ENCODE peak calls at places on chromosomes 4 and X, in ten cellular contexts. One of them, this sample, is unnamed. For H3K4me1, the result is how much of the 10 kb centered on the place peaks cover.

GRCh38 chr4:122617597-122618593 is 3.0 kb downstream of the IL21 start:
- DNase-seq in psoas muscle: no peak
- DNase-seq in PC-9: no peak
- DNase-seq in pancreas: no peak
- DNase-seq in transverse colon: no peak
- DNase-seq in sigmoid colon: no peak
- DNase-seq in fibroblast of lung: no peak
- DNase-seq in lower lobe of right lung: no peak
- DNase-seq in right atrium auricular region: no peak
- DNase-seq in OCI-LY7: no peak
- DNase-seq in this sample: no peak

GRCh38 chr4:13912436-13912835 is 284.9 kb upstream of the BOD1L1 start:
- DNase-seq in psoas muscle: no peak
- DNase-seq in PC-9: no peak
- DNase-seq in pancreas: no peak
- DNase-seq in transverse colon: no peak
- DNase-seq in sigmoid colon: no peak
- DNase-seq in fibroblast of lung: no peak
- DNase-seq in lower lobe of right lung: no peak
- DNase-seq in right atrium auricular region: no peak
- DNase-seq in OCI-LY7: no peak
- DNase-seq in this sample: no peak

GRCh38 chr4:152926959-152927358 is 9.2 kb upstream of the FHDC1 start:
- DNase-seq in psoas muscle: no peak
- DNase-seq in PC-9: no peak
- DNase-seq in pancreas: no peak
- DNase-seq in transverse colon: no peak
- DNase-seq in sigmoid colon: no peak
- DNase-seq in fibroblast of lung: no peak
- DNase-seq in lower lobe of right lung: no peak
- DNase-seq in right atrium auricular region: no peak
- DNase-seq in OCI-LY7: no peak
- DNase-seq in this sample: no peak

GRCh38 chr4:128548381-128548780 is 260.8 kb upstream of the PGRMC2 start:
- DNase-seq in psoas muscle: no peak
- DNase-seq in PC-9: no peak
- DNase-seq in pancreas: no peak
- DNase-seq in transverse colon: no peak
- DNase-seq in sigmoid colon: no peak
- DNase-seq in fibroblast of lung: no peak
- DNase-seq in lower lobe of right lung: no peak
- DNase-seq in right atrium auricular region: no peak
- DNase-seq in OCI-LY7: no peak
- DNase-seq in this sample: no peak

GRCh38 chrX:1060562-1060960 is 151.9 kb downstream of the CRLF2 start:
- DNase-seq in psoas muscle: no peak
- DNase-seq in PC-9: no peak
- DNase-seq in pancreas: no peak
- DNase-seq in transverse colon: no peak
- DNase-seq in sigmoid colon: no peak
- DNase-seq in fibroblast of lung: no peak
- DNase-seq in lower lobe of right lung: no peak
- DNase-seq in right atrium auricular region: no peak
- DNase-seq in OCI-LY7: no peak
- DNase-seq in this sample: no peak

GRCh38 chrX:18353931-18354368 is 538 bp downstream of the SCML2 start:
- DNase-seq in psoas muscle: no peak
- DNase-seq in PC-9: peak
- DNase-seq in pancreas: no peak
- DNase-seq in transverse colon: peak
- DNase-seq in sigmoid colon: no peak
- DNase-seq in fibroblast of lung: no peak
- DNase-seq in lower lobe of right lung: no peak
- DNase-seq in right atrium auricular region: no peak
- DNase-seq in OCI-LY7: peak
- DNase-seq in this sample: no peak

GRCh38 chr4:76212851-76213414 is 691 bp downstream of the SCARB2 start:
- DNase-seq in psoas muscle: no peak
- DNase-seq in PC-9: no peak
- DNase-seq in pancreas: no peak
- DNase-seq in transverse colon: peak
- DNase-seq in sigmoid colon: no peak
- DNase-seq in fibroblast of lung: peak
- DNase-seq in lower lobe of right lung: no peak
- DNase-seq in right atrium auricular region: no peak
- DNase-seq in OCI-LY7: no peak
- DNase-seq in this sample: no peak

GRCh38 chr4:113131621-113132020 is 82.2 kb downstream of the ANK2 start:
- DNase-seq in psoas muscle: no peak
- DNase-seq in PC-9: no peak
- DNase-seq in pancreas: no peak
- DNase-seq in transverse colon: no peak
- DNase-seq in sigmoid colon: no peak
- DNase-seq in fibroblast of lung: no peak
- DNase-seq in lower lobe of right lung: no peak
- DNase-seq in right atrium auricular region: no peak
- DNase-seq in OCI-LY7: no peak
- DNase-seq in this sample: no peak

GRCh38 chrX:40543661-40544328 is 37.0 kb upstream of the ATP6AP2 start:
- DNase-seq in psoas muscle: no peak
- DNase-seq in PC-9: peak
- DNase-seq in pancreas: peak
- DNase-seq in transverse colon: no peak
- DNase-seq in sigmoid colon: no peak
- DNase-seq in fibroblast of lung: peak
- DNase-seq in lower lobe of right lung: no peak
- DNase-seq in right atrium auricular region: no peak
- DNase-seq in OCI-LY7: peak
- DNase-seq in this sample: no peak

GRCh38 chr4:184330008-184330400 is 112.3 kb upstream of the ENPP6 start:
- DNase-seq in psoas muscle: no peak
- DNase-seq in PC-9: no peak
- DNase-seq in pancreas: no peak
- DNase-seq in transverse colon: peak
- DNase-seq in sigmoid colon: peak
- DNase-seq in fibroblast of lung: peak
- DNase-seq in lower lobe of right lung: peak
- DNase-seq in right atrium auricular region: peak
- DNase-seq in OCI-LY7: no peak
- DNase-seq in this sample: peak
- H3K4me1 ChIP-seq in psoas muscle: under half
- H3K4me1 ChIP-seq in PC-9: under half
- H3K4me1 ChIP-seq in pancreas: under half
- H3K4me1 ChIP-seq in transverse colon: under half
- H3K4me1 ChIP-seq in sigmoid colon: under half
- H3K4me1 ChIP-seq in fibroblast of lung: under half
- H3K4me1 ChIP-seq in lower lobe of right lung: under half
- H3K4me1 ChIP-seq in right atrium auricular region: under half
- H3K4me1 ChIP-seq in OCI-LY7: half or more
- H3K4me1 ChIP-seq in this sample: under half

GRCh38 chrX:74238771-74239170 is 65.2 kb upstream of the ZCCHC13 start:
- DNase-seq in psoas muscle: no peak
- DNase-seq in PC-9: no peak
- DNase-seq in pancreas: no peak
- DNase-seq in transverse colon: no peak
- DNase-seq in sigmoid colon: no peak
- DNase-seq in fibroblast of lung: no peak
- DNase-seq in lower lobe of right lung: no peak
- DNase-seq in right atrium auricular region: no peak
- DNase-seq in OCI-LY7: no peak
- DNase-seq in this sample: no peak

GRCh38 chrX:74230094-74230493 is 73.9 kb upstream of the ZCCHC13 start:
- DNase-seq in psoas muscle: no peak
- DNase-seq in PC-9: no peak
- DNase-seq in pancreas: no peak
- DNase-seq in transverse colon: no peak
- DNase-seq in sigmoid colon: no peak
- DNase-seq in fibroblast of lung: peak
- DNase-seq in lower lobe of right lung: no peak
- DNase-seq in right atrium auricular region: no peak
- DNase-seq in OCI-LY7: no peak
- DNase-seq in this sample: no peak

GRCh38 chrX:74231625-74232024 is 72.4 kb upstream of the ZCCHC13 start:
- DNase-seq in psoas muscle: no peak
- DNase-seq in PC-9: no peak
- DNase-seq in pancreas: no peak
- DNase-seq in transverse colon: no peak
- DNase-seq in sigmoid colon: no peak
- DNase-seq in fibroblast of lung: no peak
- DNase-seq in lower lobe of right lung: no peak
- DNase-seq in right atrium auricular region: no peak
- DNase-seq in OCI-LY7: no peak
- DNase-seq in this sample: no peak

GRCh38 chrX:74234829-74235228 is 69.2 kb upstream of the ZCCHC13 start:
- DNase-seq in psoas muscle: no peak
- DNase-seq in PC-9: no peak
- DNase-seq in pancreas: no peak
- DNase-seq in transverse colon: no peak
- DNase-seq in sigmoid colon: no peak
- DNase-seq in fibroblast of lung: no peak
- DNase-seq in lower lobe of right lung: no peak
- DNase-seq in right atrium auricular region: no peak
- DNase-seq in OCI-LY7: no peak
- DNase-seq in this sample: no peak

DNA sequence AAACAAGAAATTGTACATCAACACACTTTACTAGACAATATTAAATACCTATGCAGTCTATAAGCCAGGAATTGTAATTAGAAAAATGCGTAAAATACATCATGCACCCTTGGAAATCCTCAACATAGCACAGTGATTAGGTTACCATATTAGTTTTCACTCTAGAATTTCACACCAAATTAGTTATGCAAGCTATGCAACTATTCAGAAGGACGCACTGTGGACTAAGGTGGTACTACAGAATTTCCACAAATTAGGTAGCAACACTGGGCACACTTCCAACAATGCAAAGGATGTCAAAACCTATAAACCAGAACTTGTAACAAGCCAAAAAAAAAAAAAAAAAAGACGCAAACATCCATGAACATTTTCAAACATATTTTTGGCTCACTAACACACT is 71.1 kb upstream of the ZCCHC13 start:
- DNase-seq in psoas muscle: no peak
- DNase-seq in PC-9: no peak
- DNase-seq in pancreas: no peak
- DNase-seq in transverse colon: no peak
- DNase-seq in sigmoid colon: no peak
- DNase-seq in fibroblast of lung: peak
- DNase-seq in lower lobe of right lung: no peak
- DNase-seq in right atrium auricular region: no peak
- DNase-seq in OCI-LY7: no peak
- DNase-seq in this sample: no peak
- TF ChIP-seq CTCF in psoas muscle: peak
- TF ChIP-seq CTCF in PC-9: peak
- TF ChIP-seq CTCF in pancreas: no peak
- TF ChIP-seq CTCF in transverse colon: no peak
- TF ChIP-seq CTCF in sigmoid colon: no peak
- TF ChIP-seq CTCF in fibroblast of lung: no peak
- TF ChIP-seq CTCF in lower lobe of right lung: no peak
- TF ChIP-seq CTCF in right atrium auricular region: no peak
- TF ChIP-seq CTCF in OCI-LY7: no peak
- TF ChIP-seq CTCF in this sample: no peak

DNA sequence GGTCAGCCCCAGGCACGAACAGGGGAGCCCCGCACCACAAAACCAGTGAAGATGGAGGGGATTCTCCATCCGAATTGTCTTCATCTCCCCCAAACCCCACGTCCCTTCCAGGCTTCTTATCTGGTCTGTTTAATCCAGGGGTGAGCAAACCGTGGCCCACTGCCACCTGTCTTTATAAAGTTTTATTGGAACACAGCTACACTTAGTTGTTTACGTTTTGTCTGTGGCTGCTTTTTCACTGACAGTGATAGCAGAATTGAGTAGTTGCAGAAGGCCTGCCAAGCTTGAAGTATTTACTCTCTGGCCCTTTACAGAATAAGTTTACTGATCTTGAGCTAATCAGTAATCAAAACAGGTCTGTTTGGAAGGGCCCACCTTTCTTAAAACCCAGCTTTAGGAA is 324.0 kb downstream of the ARHGAP10 start:
- DNase-seq in psoas muscle: no peak
- DNase-seq in PC-9: no peak
- DNase-seq in pancreas: no peak
- DNase-seq in transverse colon: no peak
- DNase-seq in sigmoid colon: no peak
- DNase-seq in fibroblast of lung: no peak
- DNase-seq in lower lobe of right lung: no peak
- DNase-seq in right atrium auricular region: no peak
- DNase-seq in OCI-LY7: no peak
- DNase-seq in this sample: no peak
- H3K4me1 ChIP-seq in psoas muscle: half or more
- H3K4me1 ChIP-seq in PC-9: under half
- H3K4me1 ChIP-seq in pancreas: under half
- H3K4me1 ChIP-seq in transverse colon: under half
- H3K4me1 ChIP-seq in sigmoid colon: under half
- H3K4me1 ChIP-seq in fibroblast of lung: under half
- H3K4me1 ChIP-seq in lower lobe of right lung: under half
- H3K4me1 ChIP-seq in right atrium auricular region: under half
- H3K4me1 ChIP-seq in OCI-LY7: half or more
- H3K4me1 ChIP-seq in this sample: half or more

DNA sequence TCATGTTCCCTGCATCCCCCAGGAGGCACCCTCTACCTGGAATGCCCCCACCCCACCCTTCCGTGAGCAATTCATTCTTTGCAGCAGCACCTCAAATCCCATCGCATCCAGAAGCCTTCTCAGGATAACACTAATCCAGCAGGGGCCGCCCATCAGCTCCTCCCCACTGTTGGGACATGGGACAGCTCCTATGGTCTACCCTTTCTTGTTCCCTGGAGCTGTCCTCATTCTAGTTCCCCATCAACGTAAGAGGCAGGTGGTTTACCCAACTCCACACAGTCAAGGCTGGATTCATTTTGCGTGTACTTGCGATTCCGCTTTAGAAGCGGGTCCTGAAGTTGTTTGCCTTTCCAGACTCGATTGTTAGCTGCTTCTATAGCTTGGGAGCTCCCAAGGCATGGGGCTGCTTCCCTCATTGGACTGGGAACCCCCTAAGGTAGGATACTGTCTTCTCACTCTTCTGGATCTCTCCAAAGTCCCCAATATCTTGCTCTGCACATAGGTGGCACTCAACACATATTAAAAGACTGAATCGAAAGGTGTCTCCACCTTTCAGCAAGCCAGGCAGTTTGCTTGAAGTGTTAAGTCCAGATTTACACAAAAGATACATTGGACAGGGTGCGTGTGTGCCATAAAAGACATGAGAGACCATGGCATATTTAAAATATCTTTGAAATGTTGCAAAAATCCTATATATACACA is 942 bp upstream of the APLN start:
- DNase-seq in psoas muscle: no peak
- DNase-seq in PC-9: no peak
- DNase-seq in pancreas: no peak
- DNase-seq in transverse colon: no peak
- DNase-seq in sigmoid colon: no peak
- DNase-seq in fibroblast of lung: no peak
- DNase-seq in lower lobe of right lung: no peak
- DNase-seq in right atrium auricular region: peak
- DNase-seq in OCI-LY7: peak
- DNase-seq in this sample: no peak
- TF ChIP-seq CTCF in psoas muscle: no peak
- TF ChIP-seq CTCF in PC-9: peak
- TF ChIP-seq CTCF in pancreas: no peak
- TF ChIP-seq CTCF in transverse colon: no peak
- TF ChIP-seq CTCF in sigmoid colon: no peak
- TF ChIP-seq CTCF in fibroblast of lung: peak
- TF ChIP-seq CTCF in lower lobe of right lung: no peak
- TF ChIP-seq CTCF in right atrium auricular region: no peak
- TF ChIP-seq CTCF in OCI-LY7: peak
- TF ChIP-seq CTCF in this sample: no peak